ENCODE peak calls at places on chromosomes 3 and 15, in nine cellular contexts. H is HCT116, T is PC-3, J is GM23338, P is neural progenitor cell, B is GM23248, V is hepatocyte, W is SK-N-SH, F is MM.1S. G is an unnamed sample. For H3K4me1, the result is how much of the 10 kb centered on the place peaks cover.

GRCh38 chr3:186536883-186537553 is 7.2 kb downstream of the CRYGS start:
- DNase-seq in H (no peak), B (peak), J (no peak), F (no peak), P (no peak), V (no peak), W (no peak), T (peak), G (no peak)

GRCh38 chr3:26657406-26657976 is 34.9 kb downstream of the LRRC3B start:
- DNase-seq in T (no peak), V (no peak), W (no peak), H (no peak), B (no peak), F (no peak), P (no peak), J (no peak), G (no peak)

GRCh38 chr3:99119312-99119810 is 217.9 kb upstream of the DCBLD2 start:
- DNase-seq in P (no peak), B (peak), F (no peak), V (no peak), J (no peak), W (no peak), H (no peak), T (peak), G (no peak)

GRCh38 chr15:70875001-70875782 is 17.0 kb downstream of the THAP10 start:
- DNase-seq in B (peak), V (peak), W (peak), H (no peak), P (peak), F (no peak), J (peak), T (peak), G (no peak)

GRCh38 chr15:51390239-51390931 is 48.9 kb downstream of the GLDN start:
- DNase-seq in F (no peak), J (no peak), P (no peak), T (no peak), B (no peak), V (no peak), H (no peak), W (no peak), G (no peak)

GRCh38 chr3:108319428-108320053 is 23.2 kb downstream of the HHLA2 start:
- DNase-seq in J (no peak), F (no peak), H (no peak), W (no peak), B (no peak), V (no peak), T (peak), P (no peak), G (no peak)

GRCh38 chr3:188624384-188624783 is 470.4 kb downstream of the LPP start:
- DNase-seq in P (no peak), V (no peak), H (no peak), J (no peak), B (no peak), W (no peak), T (no peak), F (no peak), G (no peak)

GRCh38 chr3:52175416-52176187 is 21.4 kb upstream of the POC1A start:
- DNase-seq in J (no peak), H (no peak), P (no peak), V (no peak), B (no peak), F (no peak), T (no peak), W (peak), G (no peak)

GRCh38 chr3:108489776-108490175 is 20.6 kb downstream of the MYH15 start:
- DNase-seq in W (peak), B (peak), V (peak), F (peak), T (peak), J (peak), H (peak), P (peak), G (peak)

GRCh38 chr15:35038655-35039534 is 46.2 kb downstream of the NANOGP8 start:
- DNase-seq in J (no peak), V (no peak), P (no peak), H (no peak), T (peak), B (peak), W (no peak), F (no peak), G (no peak)

GRCh38 chr3:54565956-54566355 is 361.9 kb downstream of the LRTM1 start:
- DNase-seq in F (no peak), V (no peak), H (no peak), P (no peak), J (no peak), W (no peak), T (no peak), B (no peak), G (no peak)

GRCh38 chr3:72338942-72339749 is 509.1 kb downstream of the SHQ1 start:
- DNase-seq in F (no peak), V (peak), J (no peak), W (no peak), B (peak), H (peak), P (no peak), T (peak), G (no peak)

GRCh38 chr15:92687183-92687582 is 31.6 kb upstream of the FAM174B start:
- DNase-seq in F (no peak), W (no peak), T (peak), H (no peak), J (no peak), V (no peak), B (no peak), P (no peak), G (no peak)

GRCh38 chr3:94176886-94177285 is 114.0 kb downstream of the NSUN3 start:
- DNase-seq in T (no peak), P (no peak), B (no peak), H (no peak), F (no peak), W (no peak), V (no peak), J (no peak), G (no peak)

GRCh38 chr15:77013786-77014136 is 18.8 kb downstream of the PSTPIP1 start:
- DNase-seq in P (no peak), J (no peak), V (no peak), W (no peak), T (peak), H (peak), B (no peak), F (no peak), G (no peak)

GRCh38 chr15:51203797-51204196 is 109.1 kb upstream of the TNFAIP8L3 start:
- DNase-seq in W (no peak), B (peak), F (no peak), T (peak), H (no peak), V (no peak), P (no peak), J (no peak), G (no peak)

GRCh38 chr3:52455283-52456168 is at the start of gene NISCH:
- DNase-seq in B (peak), H (peak), V (peak), W (peak), F (peak), T (peak), J (peak), P (peak), G (peak)

GRCh38 chr3:32850636-32851035 is 32.8 kb downstream of the TRIM71 start:
- DNase-seq in B (no peak), T (no peak), H (no peak), V (no peak), W (no peak), F (no peak), J (no peak), P (no peak), G (no peak)

GRCh38 chr15:34314491-34314890 is 23.1 kb downstream of the SLC12A6 start:
- DNase-seq in V (no peak), H (no peak), J (no peak), F (no peak), W (no peak), B (peak), T (no peak), P (no peak), G (no peak)

GRCh38 chr3:143135150-143135549 is 15.6 kb downstream of the CHST2 start:
- DNase-seq in F (no peak), P (no peak), T (peak), B (peak), J (no peak), V (peak), H (no peak), W (peak), G (no peak)

GRCh38 chr3:44649709-44650108 is 1.2 kb downstream of the ZNF35 start:
- DNase-seq in B (no peak), T (no peak), F (no peak), V (no peak), P (no peak), J (no peak), H (no peak), W (no peak), G (no peak)

GRCh38 chr15:98888839-98889479 is 118.6 kb downstream of the PGPEP1L start:
- DNase-seq in B (peak), P (no peak), V (no peak), W (no peak), J (no peak), H (no peak), F (no peak), T (peak), G (no peak)

GRCh38 chr3:69451594-69451993 is 65.7 kb upstream of the FRMD4B start:
- DNase-seq in P (no peak), B (peak), J (peak), H (no peak), W (peak), T (no peak), V (no peak), F (no peak), G (no peak)

GRCh38 chr15:63396546-63396939 is 14.9 kb upstream of the CA12 start:
- DNase-seq in B (no peak), J (peak), W (no peak), P (peak), V (peak), F (no peak), H (no peak), T (no peak), G (no peak)

GRCh38 chr15:94105760-94106159 is 125.6 kb upstream of the MCTP2 start:
- DNase-seq in B (peak), F (no peak), H (no peak), V (peak), J (peak), P (no peak), W (no peak), T (no peak), G (no peak)
- H3K27ac ChIP-seq in B (no peak), F (no peak), H (no peak), V (peak), J (no peak), P (no peak), W (no peak), T (no peak), G (no peak)

GRCh38 chr3:124966557-124967480 is 32.3 kb upstream of the MUC13 start:
- DNase-seq in P (no peak), J (no peak), V (no peak), T (no peak), H (no peak), W (no peak), F (no peak), B (no peak), G (no peak)

GRCh38 chr3:124967964-124968363 is 33.4 kb upstream of the MUC13 start:
- DNase-seq in B (no peak), J (no peak), H (no peak), F (no peak), T (no peak), V (no peak), P (no peak), W (no peak), G (no peak)

GRCh38 chr3:124972457-124972856 is 37.9 kb upstream of the MUC13 start:
- DNase-seq in H (no peak), V (peak), T (no peak), P (no peak), W (no peak), B (no peak), J (no peak), F (no peak), G (no peak)

GRCh38 chr3:124969190-124969589 is 34.6 kb upstream of the MUC13 start:
- DNase-seq in V (no peak), T (no peak), J (no peak), P (no peak), B (no peak), W (no peak), H (no peak), F (no peak), G (no peak)

DNA sequence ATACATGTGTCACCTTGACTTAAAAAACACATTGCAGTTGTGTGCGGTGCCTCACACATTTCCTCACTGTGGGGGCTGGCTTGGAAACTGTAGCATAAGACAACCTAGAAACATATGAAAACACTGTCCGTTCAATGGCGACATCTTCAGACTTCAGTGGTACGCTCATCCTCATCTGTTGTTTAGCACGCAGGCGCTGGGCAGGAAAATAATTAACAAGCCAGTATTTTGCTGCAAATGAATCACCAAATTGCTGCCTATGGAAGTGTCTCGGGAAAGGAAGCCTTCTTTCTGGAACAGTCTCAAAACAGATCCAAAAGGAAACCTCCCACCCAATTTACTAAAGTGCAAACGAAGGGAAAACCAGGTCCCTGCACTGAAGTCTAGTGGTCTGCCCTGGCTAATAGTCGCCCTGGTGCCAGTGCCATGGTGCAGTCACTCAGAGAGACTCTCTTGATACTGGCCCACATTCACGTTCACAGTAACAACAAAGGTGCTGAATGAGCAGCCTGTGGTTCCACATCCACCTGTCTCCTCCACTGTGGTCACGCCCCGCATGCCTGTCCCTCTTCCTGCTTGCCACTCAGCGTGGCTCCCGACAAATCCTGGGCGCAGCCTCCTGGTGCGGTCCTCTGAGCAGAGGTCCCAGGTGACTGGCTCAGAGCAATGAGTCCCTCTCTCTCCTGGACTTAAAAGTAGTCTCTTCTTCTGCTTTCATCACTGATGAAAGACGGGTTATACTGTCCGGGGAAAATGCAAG is 35.6 kb upstream of the MUC13 start:
- DNase-seq in H (no peak), V (no peak), B (no peak), J (no peak), P (no peak), T (no peak), F (no peak), W (no peak), G (no peak)
- H3K4me1 ChIP-seq in H (under half), V (under half), B (under half), J (under half), P (under half), T (under half), F (under half), W (under half), G (under half)

GRCh38 chr3:190701096-190701532 is 161.4 kb downstream of the GMNC start:
- DNase-seq in F (peak), H (peak), P (peak), W (no peak), V (peak), J (peak), T (peak), B (peak), G (peak)
- TF ChIP-seq EZH2phosphoT487 in F (no peak), H (no peak), P (no peak), W (no peak), V (no peak), J (no peak), T (no peak), B (no peak), G (no peak)

DNA sequence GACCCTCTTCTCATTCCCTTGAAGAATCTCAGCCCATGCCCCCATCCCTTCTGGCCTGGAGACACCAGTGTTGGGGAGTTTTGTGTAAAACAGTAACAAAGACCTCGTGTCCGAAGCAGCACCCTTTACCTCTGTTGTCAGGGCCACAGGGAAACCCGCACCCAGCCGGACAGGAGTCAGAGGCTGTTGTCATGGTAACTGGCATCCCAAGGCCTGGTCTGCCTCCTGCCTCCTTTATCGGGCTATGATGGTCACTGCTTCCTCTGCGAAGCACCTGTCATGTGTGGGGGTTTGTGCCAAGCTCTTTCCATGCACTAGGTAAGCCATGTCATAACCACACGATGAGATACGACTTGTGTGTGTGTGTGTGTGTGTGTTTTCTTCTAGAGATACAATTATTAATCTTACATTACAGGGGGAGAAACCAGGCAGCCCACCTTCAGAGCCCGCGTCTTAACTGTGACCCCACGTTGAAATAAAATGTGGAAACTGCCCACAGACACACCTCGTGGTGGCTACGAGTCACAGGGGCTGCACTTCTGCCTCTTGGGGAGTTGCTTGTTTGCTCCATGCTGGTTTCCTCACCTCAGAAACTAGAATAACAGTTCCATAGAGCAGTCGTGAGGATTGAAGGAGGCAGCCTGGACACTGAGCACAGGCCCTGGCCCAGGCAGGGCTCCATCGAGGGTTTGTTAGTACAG is 18.0 kb downstream of the ZDHHC19 start:
- DNase-seq in P (no peak), B (no peak), F (no peak), V (no peak), T (no peak), H (no peak), J (no peak), W (peak), G (no peak)
- H3K27ac ChIP-seq in P (no peak), B (no peak), F (no peak), V (no peak), T (no peak), H (no peak), J (no peak), W (peak), G (no peak)

DNA sequence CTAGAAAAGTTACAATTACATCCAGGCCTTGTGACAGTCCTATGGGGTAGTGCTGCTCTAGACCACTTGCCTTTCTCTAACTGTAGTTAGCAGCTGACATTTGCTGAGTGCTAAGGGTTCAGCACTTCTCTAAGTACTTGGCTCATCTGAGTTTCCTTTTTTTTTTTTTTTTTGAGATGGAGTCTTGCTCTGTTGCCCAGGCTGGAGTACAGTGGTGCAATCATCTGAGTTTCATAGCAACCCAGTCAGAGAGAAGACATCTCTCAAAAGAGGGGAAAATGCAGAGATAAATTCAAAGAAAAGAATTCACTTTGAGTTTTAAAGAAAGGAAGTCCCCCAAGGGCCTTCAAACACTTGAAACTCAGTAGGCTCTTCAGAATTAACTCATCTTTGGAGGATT is 130.8 kb downstream of the MYLK start:
- DNase-seq in B (no peak), V (no peak), J (no peak), H (no peak), F (no peak), T (no peak), P (no peak), W (no peak), G (no peak)
- H3K4me1 ChIP-seq in B (half or more), V (under half), J (under half), H (under half), F (under half), T (under half), P (under half), W (under half), G (under half)

DNA sequence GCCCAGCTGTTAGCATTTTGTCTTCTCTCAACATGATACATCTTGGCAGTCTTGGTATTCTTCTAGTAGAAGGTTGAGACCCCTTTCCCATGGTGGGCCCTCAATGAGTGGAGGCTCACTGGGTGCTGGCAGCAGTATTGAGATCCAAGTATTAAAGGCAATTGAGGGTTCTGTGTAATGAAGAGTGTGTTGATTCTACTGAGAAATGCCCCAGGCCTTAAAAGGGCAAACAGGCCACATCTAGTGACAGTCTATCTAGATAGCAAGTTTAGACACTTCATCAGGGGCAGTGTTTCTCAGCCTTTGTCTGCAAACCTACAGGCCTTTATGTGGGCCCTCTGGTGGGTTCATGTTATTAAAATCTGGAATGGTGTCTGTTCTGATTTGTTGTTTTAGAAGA is 9.5 kb downstream of the PPP2R3A start:
- DNase-seq in B (no peak), J (no peak), V (no peak), F (no peak), W (no peak), T (no peak), H (no peak), P (no peak), G (no peak)
- TF ChIP-seq EZH2phosphoT487 in B (no peak), J (no peak), V (no peak), F (no peak), W (no peak), T (no peak), H (no peak), P (no peak), G (no peak)

DNA sequence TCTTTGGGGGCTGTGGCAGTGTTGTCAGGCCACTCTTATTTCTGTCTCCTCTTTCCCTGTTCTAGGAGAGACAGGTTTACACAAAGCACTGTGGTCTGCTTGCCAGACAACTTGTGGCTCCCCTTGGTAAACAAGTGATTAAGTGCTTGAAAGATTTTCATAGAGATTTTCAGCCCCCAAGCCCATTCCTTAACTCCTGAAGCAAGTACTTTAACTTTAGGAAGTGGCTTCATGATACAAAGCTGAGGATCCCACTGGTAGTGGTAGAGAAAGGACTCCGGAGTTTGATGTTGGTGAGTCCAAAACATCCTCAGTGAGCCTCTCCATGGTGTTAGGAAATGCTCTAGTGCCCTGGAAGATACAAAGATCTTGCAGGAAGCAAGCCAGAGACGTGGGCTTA is 12.0 kb downstream of the ZBTB38 start:
- DNase-seq in T (no peak), V (no peak), F (peak), H (no peak), P (no peak), J (no peak), W (no peak), B (no peak), G (no peak)
- H3K27ac ChIP-seq in T (no peak), V (no peak), F (peak), H (no peak), P (no peak), J (no peak), W (no peak), B (no peak), G (peak)

G was measured in OCI-LY7.